ENCODE peak calls at places on chromosome 19, in ten cellular contexts. R is astrocyte; B is psoas muscle; U is body of pancreas; G is CD4-positive, alpha-beta memory T cell; I is right atrium auricular region; C is left lung; H is lower lobe of right lung; V is effector memory CD4-positive, alpha-beta T cell; J is PC-3. D is an unnamed sample.

GRCh38 chr19:45691516-45692186 is at the start of gene SNRPD2:
- DNase-seq in H (peak), I (peak), R (peak), J (peak), U (peak), G (peak), B (peak), C (peak), V (peak), D (peak)

GRCh38 chr19:3132971-3133792 is 2.7 kb upstream of the GNA15 start:
- DNase-seq in R (peak), B (no peak), V (peak), C (peak), G (peak), U (no peak), H (no peak), I (peak), J (no peak), D (peak)

GRCh38 chr19:18604820-18605159 is 1.8 kb downstream of the CRLF1 start:
- DNase-seq in V (no peak), H (no peak), J (no peak), U (no peak), B (no peak), G (no peak), R (no peak), I (no peak), C (no peak), D (no peak)

GRCh38 chr19:1847684-1848398 is 442 bp downstream of the REXO1 start:
- DNase-seq in G (no peak), J (peak), U (no peak), V (no peak), B (peak), C (peak), R (no peak), I (no peak), H (no peak), D (peak)

GRCh38 chr19:46373573-46374359 is 26.9 kb downstream of the PPP5C start:
- DNase-seq in B (peak), R (peak), G (no peak), I (no peak), C (peak), V (no peak), U (peak), J (peak), H (peak), D (peak)

GRCh38 chr19:55440411-55441105 is 2.5 kb downstream of the SHISA7 start:
- DNase-seq in U (no peak), G (no peak), V (no peak), J (no peak), I (no peak), R (no peak), B (no peak), H (no peak), C (no peak), D (no peak)

GRCh38 chr19:58361900-58362271 is 665 bp downstream of the ZNF497 start:
- DNase-seq in R (peak), J (peak), H (peak), G (no peak), U (no peak), C (peak), B (peak), I (no peak), V (no peak), D (peak)

GRCh38 chr19:33064117-33064777 is 441 bp downstream of the RHPN2 start:
- DNase-seq in R (no peak), B (peak), V (no peak), U (peak), J (peak), I (no peak), G (no peak), C (peak), H (peak), D (peak)

GRCh38 chr19:18951721-18952281 is 10.8 kb upstream of the HOMER3 start:
- DNase-seq in I (no peak), V (no peak), H (no peak), G (no peak), J (peak), C (no peak), R (no peak), B (no peak), U (no peak), D (no peak)

GRCh38 chr19:33040994-33041827 is 23.5 kb downstream of the RHPN2 start:
- DNase-seq in H (no peak), I (no peak), R (peak), G (no peak), B (no peak), U (peak), C (no peak), J (peak), V (no peak), D (peak)

GRCh38 chr19:10979950-10980349 is 19.1 kb downstream of the SMARCA4 start:
- DNase-seq in C (peak), H (no peak), R (no peak), J (no peak), B (no peak), V (no peak), I (no peak), U (no peak), G (peak), D (no peak)

GRCh38 chr19:15300533-15301194 is 31.7 kb downstream of the BRD4 start:
- DNase-seq in V (no peak), B (no peak), U (no peak), R (no peak), J (no peak), C (no peak), H (no peak), G (no peak), I (no peak), D (no peak)
- H3K27ac ChIP-seq in V (no peak), B (no peak), U (no peak), R (peak), J (no peak), C (no peak), H (no peak), G (no peak), I (no peak), D (no peak)

DNA sequence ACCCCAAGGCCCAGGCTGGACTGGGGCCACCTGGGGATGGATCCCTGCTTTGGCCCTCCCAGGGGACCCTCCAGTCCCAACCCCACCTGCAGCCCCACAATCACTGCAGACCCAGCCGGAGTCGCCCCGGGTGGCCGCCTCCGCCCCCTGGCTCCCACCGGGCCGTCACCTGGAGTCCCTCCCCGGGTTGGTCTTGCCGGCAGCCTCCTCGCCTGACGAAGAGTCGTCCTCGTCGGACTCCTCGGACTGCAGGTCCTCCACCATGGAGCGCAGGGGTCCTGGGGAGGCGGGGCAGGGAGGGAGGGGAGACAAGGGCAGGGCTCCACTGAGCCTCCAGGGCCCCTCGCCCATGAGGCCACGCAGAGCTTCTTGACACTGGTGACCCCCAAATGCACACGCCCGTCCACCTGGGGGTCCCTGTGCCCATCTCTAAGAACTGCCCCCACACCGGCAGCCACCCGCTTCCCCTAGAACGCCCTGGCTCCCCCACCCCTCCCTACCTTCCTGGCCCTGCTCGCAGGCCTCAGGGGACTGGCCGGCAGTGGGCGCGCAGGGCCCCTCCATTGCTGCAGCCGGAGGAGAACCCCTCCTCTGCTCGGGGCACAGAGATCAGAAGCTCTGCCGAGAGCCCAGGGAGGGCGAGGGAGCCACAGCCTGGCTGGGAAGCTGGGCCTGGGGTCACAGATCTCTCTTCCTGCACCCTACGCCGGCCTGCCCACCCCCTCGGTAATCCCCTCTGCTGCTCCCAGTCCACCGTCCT is 63.4 kb downstream of the MLLT1 start:
- DNase-seq in C (peak), I (no peak), B (no peak), R (no peak), J (no peak), U (no peak), G (no peak), V (no peak), H (no peak), D (peak)
- H3K4me3 ChIP-seq in C (no peak), I (no peak), B (no peak), R (no peak), J (no peak), U (no peak), G (no peak), V (no peak), H (no peak), D (no peak)

GRCh38 chr19:583198-583967 is 6.3 kb upstream of the HCN2 start:
- DNase-seq in V (no peak), C (peak), G (no peak), H (no peak), U (no peak), R (no peak), I (no peak), B (no peak), J (no peak), D (no peak)
- H3K27ac ChIP-seq in V (no peak), C (no peak), G (no peak), H (no peak), U (no peak), R (no peak), I (no peak), B (no peak), J (no peak), D (no peak)

GRCh38 chr19:47679922-47680857 is 33.0 kb upstream of the EHD2 start:
- DNase-seq in B (no peak), H (no peak), G (no peak), C (peak), U (no peak), I (no peak), V (no peak), J (no peak), R (no peak), D (peak)
- H3K4me3 ChIP-seq in B (no peak), H (no peak), G (no peak), C (no peak), U (no peak), I (no peak), V (no peak), J (no peak), R (no peak), D (no peak)

DNA sequence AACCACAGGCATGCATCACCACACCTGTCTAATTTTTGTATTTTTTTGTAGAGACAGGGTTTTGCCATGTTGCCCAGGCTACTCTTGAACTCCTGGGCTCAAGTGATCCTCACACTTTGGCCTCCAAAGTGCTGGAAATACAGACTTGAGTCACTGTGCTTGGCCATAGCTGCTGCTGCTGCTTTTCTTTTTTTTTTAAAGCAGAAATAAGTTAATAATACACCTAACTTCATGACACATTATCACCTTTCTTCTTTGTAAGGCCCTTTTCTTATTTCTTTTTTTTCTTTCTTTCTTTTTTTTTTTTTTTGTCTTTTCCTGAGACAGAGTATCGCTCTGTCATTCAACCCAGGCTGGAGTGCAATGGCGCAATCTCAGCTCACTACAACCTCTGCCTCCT is 8.6 kb downstream of the SHKBP1 start:
- DNase-seq in J (no peak), R (no peak), C (no peak), V (no peak), U (no peak), I (no peak), G (no peak), H (no peak), B (no peak), D (no peak)
- H3K27ac ChIP-seq in J (peak), R (peak), C (peak), V (no peak), U (no peak), I (no peak), G (no peak), H (no peak), B (no peak), D (no peak)

GRCh38 chr19:13506550-13506878 is 235 bp upstream of the CACNA1A start:
- DNase-seq in B (no peak), U (no peak), G (no peak), H (no peak), C (no peak), I (no peak), R (no peak), V (no peak), J (no peak), D (no peak)
- H3K4me3 ChIP-seq in B (peak), U (no peak), G (no peak), H (no peak), C (no peak), I (peak), R (peak), V (no peak), J (no peak), D (no peak)

DNA sequence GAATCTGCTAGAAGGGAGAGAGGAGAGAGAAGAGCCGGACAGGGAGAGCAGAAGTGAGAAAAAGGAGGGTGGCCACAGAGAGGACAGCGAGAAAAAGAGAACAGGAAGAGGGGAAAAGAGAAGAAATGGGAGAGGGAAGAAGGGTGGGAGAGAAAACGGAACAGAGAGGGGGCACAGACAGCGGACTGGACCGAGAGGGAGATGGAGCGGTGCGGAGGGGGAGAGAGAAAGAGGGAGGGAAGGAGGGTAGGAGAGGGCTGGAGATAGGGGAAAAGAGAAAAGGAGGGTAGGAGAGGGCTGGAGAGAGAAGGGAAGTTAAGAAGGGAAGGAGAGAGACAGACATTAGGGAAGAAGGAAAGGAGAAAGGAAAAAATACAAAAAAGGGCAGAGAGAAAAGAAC is 12.1 kb upstream of the GARIN5A start:
- DNase-seq in V (no peak), G (no peak), H (no peak), C (no peak), U (no peak), J (no peak), B (no peak), I (no peak), R (no peak), D (peak)
- H3K27ac ChIP-seq in V (no peak), G (no peak), H (no peak), C (peak), U (no peak), J (no peak), B (peak), I (peak), R (no peak), D (no peak)

GRCh38 chr19:35905178-35905727 is 2.8 kb downstream of the TYROBP start:
- DNase-seq in V (no peak), U (no peak), G (no peak), H (no peak), C (no peak), I (no peak), B (no peak), R (no peak), J (no peak), D (no peak)

GRCh38 chr19:35901854-35902661 is at the start of gene HCST:
- DNase-seq in H (peak), U (no peak), I (no peak), B (no peak), V (peak), G (peak), R (peak), C (peak), J (peak), D (no peak)

GRCh38 chr19:35902870-35903475 is 644 bp downstream of the HCST start:
- DNase-seq in H (no peak), I (no peak), C (peak), G (no peak), U (no peak), B (no peak), V (no peak), J (no peak), R (no peak), D (no peak)

GRCh38 chr19:35903550-35904179 is 1.3 kb downstream of the HCST start:
- DNase-seq in U (peak), G (peak), R (peak), I (peak), C (peak), V (peak), B (peak), H (peak), J (peak), D (peak)

DNA sequence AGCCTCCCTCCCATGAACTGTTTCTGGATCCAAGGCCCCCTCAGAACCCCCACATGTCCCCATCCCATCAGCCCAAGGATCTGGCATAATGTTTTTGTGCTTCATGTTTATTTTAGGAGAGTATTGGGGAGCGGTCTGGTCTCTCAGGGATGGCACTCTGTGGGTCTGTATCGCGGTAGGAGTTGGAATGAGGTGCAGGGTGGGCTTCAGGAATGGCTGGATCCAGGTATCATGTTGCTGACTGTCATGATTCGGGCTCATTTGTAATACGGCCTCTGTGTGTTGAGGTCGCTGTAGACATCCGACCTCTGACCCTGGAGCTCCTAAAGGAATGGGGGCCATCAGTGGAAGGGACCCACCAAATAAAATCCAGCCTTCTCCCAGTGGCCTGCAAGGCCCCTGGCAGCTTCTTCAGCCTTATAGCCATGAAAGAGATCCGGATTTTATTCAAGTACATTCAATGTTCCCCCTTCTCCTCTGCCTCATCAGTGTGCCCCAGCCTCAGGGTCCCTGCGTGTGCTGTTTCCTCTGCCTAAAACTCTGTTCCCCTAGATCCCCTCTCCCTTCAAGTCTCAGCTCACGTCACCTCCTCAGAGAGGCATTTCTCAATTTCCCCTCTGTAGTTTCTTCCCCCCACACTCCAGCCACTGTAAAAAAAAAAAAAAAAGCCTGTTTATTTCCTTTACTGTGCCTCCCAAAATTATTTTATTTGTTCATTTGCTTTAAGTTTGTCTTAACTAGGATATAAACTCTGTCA is 2.2 kb downstream of the HCST start:
- DNase-seq in I (no peak), C (peak), V (no peak), G (no peak), B (no peak), J (no peak), H (no peak), R (no peak), U (no peak), D (no peak)
- H3K4me3 ChIP-seq in I (no peak), C (peak), V (peak), G (no peak), B (no peak), J (no peak), H (peak), R (no peak), U (no peak), D (no peak)

DNA sequence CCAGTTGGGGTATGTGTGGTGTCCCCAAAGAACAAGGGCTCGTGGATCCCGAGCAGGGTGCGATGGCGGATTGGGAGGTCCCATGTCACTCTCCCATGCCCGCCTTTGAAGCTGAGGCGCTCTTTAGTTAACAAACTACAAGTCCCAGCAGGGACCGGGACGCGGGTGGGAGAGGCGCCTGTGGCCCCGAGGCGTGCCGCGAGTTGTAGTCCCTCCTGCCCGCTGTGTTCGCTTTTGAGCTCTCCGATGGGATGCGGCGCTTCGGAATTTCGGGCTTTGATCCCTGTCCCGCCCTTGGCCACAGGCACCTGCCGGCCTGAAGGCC is 10.9 kb downstream of the CYTH2 start:
- DNase-seq in R (no peak), V (no peak), C (no peak), I (peak), U (peak), H (peak), J (no peak), B (peak), G (no peak), D (peak)
- H3K27ac ChIP-seq in R (peak), V (peak), C (peak), I (peak), U (peak), H (peak), J (no peak), B (peak), G (peak), D (peak)